ENCODE peak calls at places on chromosomes 12 and 14, in seven cellular contexts. W, O, Y, U, I, Z and F are unnamed samples.

GRCh38 chr12:131677699-131678098 is 33.2 kb upstream of the SFSWAP start:
- DNase-seq in I (no peak), U (peak), Z (no peak), O (no peak), W (no peak), Y (no peak), F (no peak)

GRCh38 chr14:51719970-51720369 is 68.3 kb downstream of the FRMD6 start:
- DNase-seq in I (no peak), U (no peak), W (no peak), Z (no peak), Y (no peak), O (no peak), F (no peak)

GRCh38 chr12:70983692-70984091 is 63.2 kb upstream of the PTPRR start:
- DNase-seq in O (no peak), I (no peak), W (peak), U (no peak), Z (no peak), Y (no peak), F (no peak)

GRCh38 chr14:100288382-100289185 is 17.7 kb downstream of the SLC25A29 start:
- DNase-seq in U (peak), I (no peak), O (peak), Z (no peak), Y (no peak), W (no peak), F (no peak)

GRCh38 chr12:131009595-131010270 is 56.0 kb downstream of the ADGRD1 start:
- DNase-seq in U (no peak), W (no peak), Y (no peak), I (no peak), Z (no peak), O (no peak), F (no peak)

GRCh38 chr12:53805801-53806200 is 54.0 kb upstream of the CISTR start:
- DNase-seq in I (no peak), U (no peak), W (no peak), Y (no peak), Z (no peak), O (no peak), F (no peak)

GRCh38 chr12:106213721-106214121 is 34.1 kb downstream of the CKAP4 start:
- DNase-seq in W (no peak), Y (no peak), Z (no peak), U (no peak), I (no peak), O (no peak), F (no peak)

GRCh38 chr14:75824328-75824727 is 157.5 kb downstream of the TGFB3 start:
- DNase-seq in Z (no peak), U (no peak), W (no peak), I (no peak), Y (no peak), O (no peak), F (no peak)

GRCh38 chr12:117365072-117365616 is 3.7 kb upstream of the NOS1 start:
- DNase-seq in Z (no peak), O (no peak), I (no peak), W (no peak), U (no peak), Y (no peak), F (no peak)